ENCODE peak calls at places on chromosomes 5 and 9, in seven cellular contexts. E is neuronal stem cell, K is HCT116, X is PC-3, S is neural progenitor cell, C is GM12878, A is astrocyte. I is an unnamed sample.

GRCh38 chr9:88775037-88775471 is 216.2 kb upstream of the S1PR3 start:
- DNase-seq in E (no peak), K (no peak), X (peak), S (no peak), C (no peak), A (peak), I (peak)

GRCh38 chr5:76402251-76402879 is 720 bp upstream of the IQGAP2 start:
- DNase-seq in E (peak), K (no peak), X (no peak), S (peak), C (peak), A (no peak), I (peak)

GRCh38 chr5:78659114-78659513 is 10.5 kb upstream of the LHFPL2 start:
- DNase-seq in E (no peak), K (no peak), X (no peak), S (no peak), C (no peak), A (no peak), I (no peak)

GRCh38 chr5:15785636-15786035 is 285.7 kb downstream of the FBXL7 start:
- DNase-seq in E (no peak), K (no peak), X (no peak), S (no peak), C (no peak), A (no peak), I (no peak)

GRCh38 chr5:103620851-103621547 is 58.4 kb upstream of the NUDT12 start:
- DNase-seq in E (no peak), K (no peak), X (no peak), S (no peak), C (no peak), A (no peak), I (no peak)

GRCh38 chr9:112283854-112284253 is 49.6 kb downstream of the PTBP3 start:
- DNase-seq in E (no peak), K (no peak), X (no peak), S (peak), C (no peak), A (no peak), I (no peak)

GRCh38 chr9:96566401-96567202 is 53.0 kb downstream of the CDC14B start:
- DNase-seq in E (peak), K (peak), X (peak), S (peak), C (no peak), A (peak), I (no peak)

GRCh38 chr5:173075970-173076369 is 19.8 kb downstream of the CREBRF start:
- DNase-seq in E (no peak), K (no peak), X (no peak), S (no peak), C (no peak), A (no peak), I (no peak)

GRCh38 chr5:10111575-10111974 is 138.1 kb downstream of the ATPSCKMT start:
- DNase-seq in E (peak), K (peak), X (peak), S (peak), C (no peak), A (peak), I (no peak)

GRCh38 chr9:130451509-130452388 is 7.0 kb downstream of the ASS1 start:
- DNase-seq in E (no peak), K (no peak), X (peak), S (no peak), C (no peak), A (peak), I (peak)

GRCh38 chr9:135574331-135574730 is 12.8 kb downstream of the PAEP start:
- DNase-seq in E (no peak), K (no peak), X (no peak), S (no peak), C (no peak), A (no peak), I (no peak)

GRCh38 chr9:34046784-34047379 is 1.8 kb downstream of the UBAP2 start:
- DNase-seq in E (no peak), K (no peak), X (peak), S (peak), C (peak), A (no peak), I (peak)

GRCh38 chr5:179255527-179256228 is 89.6 kb downstream of the ADAMTS2 start:
- DNase-seq in E (no peak), K (no peak), X (no peak), S (no peak), C (no peak), A (no peak), I (no peak)

GRCh38 chr5:122473138-122473843 is 161.3 kb downstream of the SNCAIP start:
- DNase-seq in E (no peak), K (no peak), X (no peak), S (no peak), C (no peak), A (no peak), I (no peak)

GRCh38 chr5:10522224-10522611 is 41.7 kb upstream of the ANKRD33B start:
- DNase-seq in E (no peak), K (no peak), X (no peak), S (no peak), C (no peak), A (no peak), I (no peak)

GRCh38 chr5:179599100-179599499 is 24.4 kb downstream of the HNRNPH1 start:
- DNase-seq in E (no peak), K (no peak), X (no peak), S (no peak), C (no peak), A (no peak), I (no peak)

GRCh38 chr9:114001794-114002261 is 76.3 kb downstream of the AMBP start:
- DNase-seq in E (no peak), K (no peak), X (no peak), S (no peak), C (no peak), A (no peak), I (no peak)

GRCh38 chr9:126107736-126108135 is 218.9 kb upstream of the MVB12B start:
- DNase-seq in E (no peak), K (no peak), X (no peak), S (no peak), C (no peak), A (no peak), I (no peak)

GRCh38 chr9:99980578-99980977 is 74.1 kb downstream of the STX17 start:
- DNase-seq in E (no peak), K (no peak), X (no peak), S (no peak), C (no peak), A (no peak), I (no peak)

GRCh38 chr9:113589890-113590289 is 126.4 kb downstream of the RGS3 start:
- DNase-seq in E (no peak), K (no peak), X (peak), S (no peak), C (no peak), A (no peak), I (peak)

GRCh38 chr5:133789428-133789827 is 177.1 kb upstream of the FSTL4 start:
- DNase-seq in E (no peak), K (no peak), X (no peak), S (no peak), C (no peak), A (no peak), I (no peak)

GRCh38 chr9:119639287-119639955 is 270.2 kb upstream of the BRINP1 start:
- DNase-seq in E (peak), K (no peak), X (no peak), S (peak), C (no peak), A (no peak), I (no peak)

GRCh38 chr9:88766778-88767503 is 224.3 kb upstream of the S1PR3 start:
- DNase-seq in E (no peak), K (no peak), X (peak), S (no peak), C (no peak), A (peak), I (no peak)

GRCh38 chr9:37036237-37037136 is 2.4 kb upstream of the PAX5 start:
- DNase-seq in E (no peak), K (no peak), X (peak), S (peak), C (no peak), A (no peak), I (peak)

GRCh38 chr5:122415481-122416120 is 103.6 kb downstream of the SNCAIP start:
- DNase-seq in E (peak), K (peak), X (peak), S (peak), C (no peak), A (peak), I (peak)

GRCh38 chr9:8924529-8924928 is 1125.0 kb upstream of the DMAC1 start:
- DNase-seq in E (no peak), K (no peak), X (no peak), S (no peak), C (no peak), A (no peak), I (no peak)

GRCh38 chr5:135025730-135026644 is 8.0 kb downstream of the PITX1 start:
- DNase-seq in E (no peak), K (no peak), X (no peak), S (no peak), C (no peak), A (no peak), I (no peak)

GRCh38 chr5:6545036-6545693 is 87.7 kb downstream of the NSUN2 start:
- DNase-seq in E (no peak), K (no peak), X (no peak), S (no peak), C (no peak), A (no peak), I (no peak)

GRCh38 chr5:157456301-157456700 is 3.7 kb upstream of the NIPAL4 start:
- DNase-seq in E (no peak), K (no peak), X (no peak), S (no peak), C (no peak), A (no peak), I (no peak)

GRCh38 chr5:172858511-172858989 is 24.5 kb downstream of the ERGIC1 start:
- DNase-seq in E (no peak), K (no peak), X (peak), S (no peak), C (no peak), A (no peak), I (no peak)

GRCh38 chr9:72441296-72442211 is 76.5 kb upstream of the ZFAND5 start:
- DNase-seq in E (no peak), K (no peak), X (peak), S (peak), C (no peak), A (peak), I (peak)
- H3K9ac ChIP-seq in E (no peak), K (peak), X (no peak), S (no peak), C (no peak), A (peak), I (peak)

GRCh38 chr9:132795511-132796303 is 82.4 kb downstream of the AK8 start:
- DNase-seq in E (no peak), K (no peak), X (no peak), S (no peak), C (no peak), A (no peak), I (no peak)

GRCh38 chr9:132794730-132795380 is 83.2 kb downstream of the AK8 start:
- DNase-seq in E (no peak), K (no peak), X (peak), S (no peak), C (no peak), A (no peak), I (no peak)

GRCh38 chr9:132800038-132800648 is 77.9 kb downstream of the AK8 start:
- DNase-seq in E (peak), K (peak), X (peak), S (peak), C (no peak), A (peak), I (peak)

GRCh38 chr9:132798817-132799790 is 79.0 kb downstream of the AK8 start:
- DNase-seq in E (no peak), K (no peak), X (peak), S (no peak), C (no peak), A (no peak), I (peak)

DNA sequence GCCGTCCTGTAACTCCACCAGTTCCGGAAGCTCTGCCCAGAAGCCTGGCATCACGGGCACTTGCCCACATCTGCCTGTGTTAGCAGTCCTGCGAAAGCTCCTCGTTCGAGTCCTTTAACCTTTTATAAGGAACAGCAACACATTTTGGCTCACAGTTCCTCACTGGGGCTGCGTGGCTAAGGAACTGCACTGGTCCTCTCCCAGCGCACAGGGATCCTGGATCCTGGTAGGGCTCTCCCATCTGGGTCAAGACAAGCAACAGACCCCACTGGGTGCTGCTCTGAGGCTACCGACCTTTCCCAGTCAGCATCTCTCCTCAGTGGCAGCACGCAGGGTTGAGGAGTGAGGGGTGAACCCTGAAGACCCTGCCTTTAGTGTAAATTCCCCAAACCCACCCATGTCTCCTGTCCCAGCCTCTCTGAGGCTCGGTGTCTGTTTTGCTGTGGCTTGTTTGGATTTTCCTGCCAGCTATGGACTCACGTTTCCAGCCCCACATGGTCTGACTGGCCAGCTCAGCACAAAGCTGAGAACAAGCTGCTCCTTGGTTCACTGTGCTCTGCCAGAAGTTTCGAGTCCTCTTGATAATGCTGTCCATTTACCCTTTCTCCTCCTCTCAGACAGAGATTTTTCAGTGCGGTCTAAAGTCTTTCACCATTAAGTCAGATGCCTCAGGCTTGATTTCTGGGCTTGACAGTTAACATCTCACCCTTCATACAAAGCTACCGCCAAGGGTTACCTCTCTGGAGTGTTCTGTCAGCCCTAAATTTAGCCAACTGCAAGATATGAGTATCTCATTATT is 80.0 kb downstream of the AK8 start:
- DNase-seq in E (no peak), K (no peak), X (no peak), S (no peak), C (no peak), A (no peak), I (no peak)
- H3K4me2 ChIP-seq in E (no peak), K (no peak), X (no peak), S (no peak), C (no peak), A (no peak), I (no peak)

GRCh38 chr5:8912106-8912505 is 633.8 kb downstream of the SEMA5A start:
- DNase-seq in E (no peak), K (no peak), X (peak), S (no peak), C (no peak), A (peak), I (no peak)

GRCh38 chr5:8905021-8905420 is 640.9 kb downstream of the SEMA5A start:
- DNase-seq in E (no peak), K (no peak), X (peak), S (no peak), C (no peak), A (peak), I (no peak)

GRCh38 chr5:8906303-8906967 is 639.4 kb downstream of the SEMA5A start:
- DNase-seq in E (no peak), K (no peak), X (peak), S (no peak), C (no peak), A (peak), I (no peak)

GRCh38 chr5:8908055-8908683 is 637.7 kb downstream of the SEMA5A start:
- DNase-seq in E (peak), K (no peak), X (peak), S (peak), C (no peak), A (peak), I (peak)

GRCh38 chr5:8907168-8907868 is 638.6 kb downstream of the SEMA5A start:
- DNase-seq in E (no peak), K (no peak), X (peak), S (no peak), C (no peak), A (peak), I (no peak)
- H3K9ac ChIP-seq in E (no peak), K (no peak), X (peak), S (no peak), C (no peak), A (peak), I (no peak)

GRCh38 chr5:73266925-73267775 is 94.2 kb downstream of the TMEM174 start:
- DNase-seq in E (peak), K (no peak), X (no peak), S (peak), C (no peak), A (no peak), I (no peak)
- H3K4me2 ChIP-seq in E (peak), K (no peak), X (no peak), S (peak), C (no peak), A (peak), I (no peak)

GRCh38 chr9:21810881-21811280 is 8.4 kb downstream of the MTAP start:
- DNase-seq in E (no peak), K (no peak), X (no peak), S (no peak), C (no peak), A (no peak), I (no peak)
- H3K9ac ChIP-seq in E (no peak), K (no peak), X (no peak), S (no peak), C (no peak), A (peak), I (no peak)

GRCh38 chr9:17349816-17350215 is 215.0 kb downstream of the CNTLN start:
- DNase-seq in E (no peak), K (no peak), X (no peak), S (no peak), C (no peak), A (peak), I (no peak)
- H3K4me2 ChIP-seq in E (no peak), K (no peak), X (no peak), S (no peak), C (no peak), A (no peak), I (no peak)

GRCh38 chr9:127863179-127863578 is 8.7 kb upstream of the ENG start:
- DNase-seq in E (no peak), K (no peak), X (no peak), S (no peak), C (no peak), A (no peak), I (no peak)
- H3K9ac ChIP-seq in E (no peak), K (no peak), X (no peak), S (no peak), C (no peak), A (no peak), I (no peak)

GRCh38 chr5:132274050-132274869 is 16.8 kb downstream of the PDLIM4 start:
- DNase-seq in E (no peak), K (no peak), X (no peak), S (no peak), C (no peak), A (no peak), I (no peak)

GRCh38 chr5:132273631-132274030 is 16.1 kb downstream of the PDLIM4 start:
- DNase-seq in E (no peak), K (no peak), X (no peak), S (no peak), C (no peak), A (no peak), I (no peak)

GRCh38 chr5:132272341-132273210 is 15.1 kb downstream of the PDLIM4 start:
- DNase-seq in E (peak), K (no peak), X (peak), S (peak), C (no peak), A (no peak), I (peak)

GRCh38 chr5:132277971-132278964 is 15.9 kb upstream of the SLC22A4 start:
- DNase-seq in E (no peak), K (no peak), X (no peak), S (peak), C (no peak), A (no peak), I (no peak)

GRCh38 chr5:132275367-132276220 is 18.1 kb downstream of the PDLIM4 start:
- DNase-seq in E (no peak), K (no peak), X (no peak), S (no peak), C (no peak), A (no peak), I (no peak)
- H3K4me2 ChIP-seq in E (no peak), K (no peak), X (no peak), S (no peak), C (no peak), A (no peak), I (no peak)

GRCh38 chr5:113167985-113168384 is 191.4 kb downstream of the DCP2 start:
- DNase-seq in E (no peak), K (no peak), X (no peak), S (no peak), C (no peak), A (no peak), I (no peak)

GRCh38 chr5:113169720-113170119 is 193.1 kb downstream of the DCP2 start:
- DNase-seq in E (no peak), K (no peak), X (no peak), S (no peak), C (no peak), A (no peak), I (no peak)

GRCh38 chr5:113172231-113172826 is 195.7 kb downstream of the DCP2 start:
- DNase-seq in E (no peak), K (no peak), X (no peak), S (no peak), C (no peak), A (no peak), I (no peak)

GRCh38 chr5:113171520-113171919 is 194.9 kb downstream of the DCP2 start:
- DNase-seq in E (no peak), K (no peak), X (no peak), S (no peak), C (no peak), A (no peak), I (no peak)

GRCh38 chr5:113170707-113171106 is 194.1 kb downstream of the DCP2 start:
- DNase-seq in E (no peak), K (no peak), X (no peak), S (no peak), C (no peak), A (no peak), I (no peak)
- H3K9ac ChIP-seq in E (no peak), K (no peak), X (no peak), S (no peak), C (no peak), A (no peak), I (no peak)

I was measured in endothelial cell of umbilical vein.